ENCODE peak calls at places on chromosomes 5 and 9, in four cellular contexts. O, R, U and V are unnamed samples.
A peak's percentile ranks its signal among the peaks of the same experiment; 100 is the strongest.

GRCh38 chr9:91416086-91416712 is 7.4 kb downstream of the NFIL3 start:
- DNase-seq in O (no peak), R (peak; percentile 43), U (no peak), V (no peak)

GRCh38 chr5:58080573-58080972 is 379.3 kb downstream of the PLK2 start:
- DNase-seq in O (no peak), R (peak; percentile 83), U (no peak), V (peak; percentile 64)

GRCh38 chr9:28938981-28939380 is 1365.7 kb upstream of the C9orf72 start:
- DNase-seq in O (no peak), R (no peak), U (no peak), V (no peak)

GRCh38 chr5:135034963-135035677 is 1.1 kb upstream of the PITX1 start:
- DNase-seq in O (no peak), R (no peak), U (no peak), V (no peak)

GRCh38 chr5:72511371-72512178 is 4.4 kb upstream of the ZNF366 start:
- DNase-seq in O (no peak), R (peak; percentile 72), U (no peak), V (peak; percentile 84)

GRCh38 chr5:34017254-34017653 is 9.4 kb upstream of the AMACR start:
- DNase-seq in O (no peak), R (no peak), U (no peak), V (no peak)

GRCh38 chr5:150672237-150672883 is 11.3 kb downstream of the MYOZ3 start:
- DNase-seq in O (no peak), R (no peak), U (no peak), V (peak; percentile 33)

GRCh38 chr5:135462304-135462703 is 10.2 kb upstream of the TIFAB start:
- DNase-seq in O (peak; percentile 6), R (peak; percentile 54), U (no peak), V (peak; percentile 59)

GRCh38 chr9:84485539-84485938 is 145.0 kb upstream of the SLC28A3 start:
- DNase-seq in O (no peak), R (no peak), U (no peak), V (no peak)

GRCh38 chr5:176948458-176948857 is 49.3 kb upstream of the HK3 start:
- DNase-seq in O (no peak), R (peak; percentile 14), U (no peak), V (no peak)

GRCh38 chr5:1195916-1196315 is 5.5 kb upstream of the SLC6A19 start:
- DNase-seq in O (no peak), R (no peak), U (no peak), V (no peak)

GRCh38 chr5:179297026-179297425 is 48.2 kb downstream of the ADAMTS2 start:
- DNase-seq in O (no peak), R (no peak), U (no peak), V (no peak)

GRCh38 chr9:22211588-22212360 is 202.7 kb upstream of the CDKN2B start:
- DNase-seq in O (no peak), R (peak; percentile 100), U (no peak), V (peak; percentile 96)

GRCh38 chr9:33436445-33436844 is 10.9 kb downstream of the AQP3 start:
- DNase-seq in O (no peak), R (no peak), U (no peak), V (no peak)

GRCh38 chr5:64939772-64940510 is 171.2 kb downstream of the CWC27 start:
- DNase-seq in O (no peak), R (no peak), U (no peak), V (no peak)

GRCh38 chr5:169299651-169300467 is 1.1 kb downstream of the SLIT3 start:
- DNase-seq in O (no peak), R (no peak), U (no peak), V (peak; percentile 24)